ENCODE peak calls at places on chromosome 14, in four cellular contexts. One of them, this sample, is unnamed.

GRCh38 chr14:34912182-34912581 is 37.0 kb upstream of the BAZ1A start:
- DNase-seq in A549: peak
- DNase-seq in IMR-90: no peak
- DNase-seq in K562: no peak
- DNase-seq in this sample: peak

GRCh38 chr14:70934084-70934483 is 26.8 kb downstream of the PCNX1 start:
- DNase-seq in A549: no peak
- DNase-seq in IMR-90: peak
- DNase-seq in K562: no peak
- DNase-seq in this sample: no peak

GRCh38 chr14:59377485-59377884 is 87.7 kb downstream of the GPR135 start:
- DNase-seq in A549: no peak
- DNase-seq in IMR-90: no peak
- DNase-seq in K562: no peak
- DNase-seq in this sample: no peak

GRCh38 chr14:71383510-71383909 is 476.3 kb downstream of the PCNX1 start:
- DNase-seq in A549: no peak
- DNase-seq in IMR-90: no peak
- DNase-seq in K562: no peak
- DNase-seq in this sample: no peak

GRCh38 chr14:64944861-64945260 is 2.3 kb upstream of the GPX2 start:
- DNase-seq in A549: no peak
- DNase-seq in IMR-90: no peak
- DNase-seq in K562: no peak
- DNase-seq in this sample: no peak

GRCh38 chr14:101972126-101972785 is 7.9 kb downstream of the DYNC1H1 start:
- DNase-seq in A549: peak
- DNase-seq in IMR-90: peak
- DNase-seq in K562: peak
- DNase-seq in this sample: peak

GRCh38 chr14:61997146-61997545 is 234.9 kb downstream of the SNAPC1 start:
- DNase-seq in A549: no peak
- DNase-seq in IMR-90: peak
- DNase-seq in K562: no peak
- DNase-seq in this sample: no peak

GRCh38 chr14:64759555-64759938 is 55.3 kb downstream of the PLEKHG3 start:
- DNase-seq in A549: no peak
- DNase-seq in IMR-90: no peak
- DNase-seq in K562: no peak
- DNase-seq in this sample: no peak

GRCh38 chr14:50501642-50502041 is 30.7 kb downstream of the MAP4K5 start:
- DNase-seq in A549: peak
- DNase-seq in IMR-90: peak
- DNase-seq in K562: no peak
- DNase-seq in this sample: no peak

GRCh38 chr14:106185837-106186233 is 659.5 kb downstream of the TMEM121 start:
- DNase-seq in A549: no peak
- DNase-seq in IMR-90: no peak
- DNase-seq in K562: no peak
- DNase-seq in this sample: no peak

GRCh38 chr14:92929689-92930608 is 7.0 kb downstream of the CHGA start:
- DNase-seq in A549: no peak
- DNase-seq in IMR-90: no peak
- DNase-seq in K562: no peak
- DNase-seq in this sample: no peak

GRCh38 chr14:68780358-68781160 is 12.3 kb downstream of the ZFP36L1 start:
- DNase-seq in A549: peak
- DNase-seq in IMR-90: peak
- DNase-seq in K562: peak
- DNase-seq in this sample: no peak

GRCh38 chr14:36516719-36517241 is 3.3 kb downstream of the NKX2-1 start:
- DNase-seq in A549: no peak
- DNase-seq in IMR-90: no peak
- DNase-seq in K562: no peak
- DNase-seq in this sample: no peak

GRCh38 chr14:60756847-60757246 is 22.3 kb downstream of the MNAT1 start:
- DNase-seq in A549: no peak
- DNase-seq in IMR-90: peak
- DNase-seq in K562: no peak
- DNase-seq in this sample: no peak

GRCh38 chr14:98182385-98183055 is 1089.5 kb downstream of the BCL11B start:
- DNase-seq in A549: no peak
- DNase-seq in IMR-90: no peak
- DNase-seq in K562: no peak
- DNase-seq in this sample: no peak

GRCh38 chr14:66530526-66530925 is 22.6 kb downstream of the GPHN start:
- DNase-seq in A549: peak
- DNase-seq in IMR-90: no peak
- DNase-seq in K562: no peak
- DNase-seq in this sample: no peak

GRCh38 chr14:92651106-92651792 is 97.2 kb downstream of the LGMN start:
- DNase-seq in A549: no peak
- DNase-seq in IMR-90: no peak
- DNase-seq in K562: no peak
- DNase-seq in this sample: no peak

GRCh38 chr14:99350751-99351150 is 78.8 kb upstream of the BCL11B start:
- DNase-seq in A549: no peak
- DNase-seq in IMR-90: no peak
- DNase-seq in K562: no peak
- DNase-seq in this sample: no peak

GRCh38 chr14:60274448-60274847 is 25.4 kb downstream of the PPM1A start:
- DNase-seq in A549: no peak
- DNase-seq in IMR-90: no peak
- DNase-seq in K562: no peak
- DNase-seq in this sample: peak

GRCh38 chr14:52006361-52006760 is 17.0 kb downstream of the RTRAF start:
- DNase-seq in A549: no peak
- DNase-seq in IMR-90: no peak
- DNase-seq in K562: no peak
- DNase-seq in this sample: no peak

GRCh38 chr14:89619616-89620273 is 202.7 kb upstream of the FOXN3 start:
- DNase-seq in A549: no peak
- DNase-seq in IMR-90: no peak
- DNase-seq in K562: no peak
- DNase-seq in this sample: no peak

GRCh38 chr14:68952544-68953535 is 26.3 kb downstream of the ACTN1 start:
- DNase-seq in A549: no peak
- DNase-seq in IMR-90: peak
- DNase-seq in K562: no peak
- DNase-seq in this sample: no peak

GRCh38 chr14:69151458-69152180 is 1.3 kb downstream of the DCAF5 start:
- DNase-seq in A549: peak
- DNase-seq in IMR-90: peak
- DNase-seq in K562: peak
- DNase-seq in this sample: peak

GRCh38 chr14:89921896-89922548 is 32.5 kb downstream of the EFCAB11 start:
- DNase-seq in A549: no peak
- DNase-seq in IMR-90: peak
- DNase-seq in K562: no peak
- DNase-seq in this sample: no peak

GRCh38 chr14:80585506-80585835 is 356.1 kb downstream of the CEP128 start:
- DNase-seq in A549: no peak
- DNase-seq in IMR-90: no peak
- DNase-seq in K562: no peak
- DNase-seq in this sample: no peak

GRCh38 chr14:60760209-60760608 is 25.6 kb downstream of the MNAT1 start:
- DNase-seq in A549: no peak
- DNase-seq in IMR-90: no peak
- DNase-seq in K562: no peak
- DNase-seq in this sample: no peak

GRCh38 chr14:68978550-68978911 is 571 bp downstream of the ACTN1 start:
- DNase-seq in A549: no peak
- DNase-seq in IMR-90: no peak
- DNase-seq in K562: peak
- DNase-seq in this sample: no peak

GRCh38 chr14:106556665-106557289 is 1030.4 kb downstream of the TMEM121 start:
- DNase-seq in A549: peak
- DNase-seq in IMR-90: no peak
- DNase-seq in K562: peak
- DNase-seq in this sample: peak

GRCh38 chr14:64841121-64841611 is 38.5 kb downstream of the SPTB start:
- DNase-seq in A549: peak
- DNase-seq in IMR-90: peak
- DNase-seq in K562: peak
- DNase-seq in this sample: peak

GRCh38 chr14:78959674-78960264 is 789.6 kb downstream of the NRXN3 start:
- DNase-seq in A549: peak
- DNase-seq in IMR-90: peak
- DNase-seq in K562: peak
- DNase-seq in this sample: peak

GRCh38 chr14:36805116-36805515 is 143.5 kb downstream of the PAX9 start:
- DNase-seq in A549: no peak
- DNase-seq in IMR-90: no peak
- DNase-seq in K562: no peak
- DNase-seq in this sample: no peak

GRCh38 chr14:44462372-44462771 is 44.7 kb downstream of the FSCB start:
- DNase-seq in A549: no peak
- DNase-seq in IMR-90: no peak
- DNase-seq in K562: no peak
- DNase-seq in this sample: no peak

GRCh38 chr14:86604546-86604945 is 1074.6 kb downstream of the FLRT2 start:
- DNase-seq in A549: no peak
- DNase-seq in IMR-90: peak
- DNase-seq in K562: no peak
- DNase-seq in this sample: no peak

GRCh38 chr14:71523630-71524320 is 408.5 kb upstream of the RGS6 start:
- DNase-seq in A549: no peak
- DNase-seq in IMR-90: peak
- DNase-seq in K562: no peak
- DNase-seq in this sample: no peak

GRCh38 chr14:98963610-98964009 is 308.4 kb downstream of the BCL11B start:
- DNase-seq in A549: no peak
- DNase-seq in IMR-90: no peak
- DNase-seq in K562: no peak
- DNase-seq in this sample: no peak

GRCh38 chr14:24051162-24051788 is 534 bp upstream of the CARMIL3 start:
- DNase-seq in A549: no peak
- DNase-seq in IMR-90: no peak
- DNase-seq in K562: no peak
- DNase-seq in this sample: no peak
- TF ChIP-seq MAZ in A549: no peak
- TF ChIP-seq MAZ in IMR-90: no peak
- TF ChIP-seq MAZ in K562: no peak
- TF ChIP-seq MAZ in this sample: no peak

GRCh38 chr14:26960049-26960688 is 362.3 kb upstream of the NOVA1 start:
- DNase-seq in A549: no peak
- DNase-seq in IMR-90: no peak
- DNase-seq in K562: no peak
- DNase-seq in this sample: no peak

GRCh38 chr14:26966942-26967341 is 369.1 kb upstream of the NOVA1 start:
- DNase-seq in A549: peak
- DNase-seq in IMR-90: no peak
- DNase-seq in K562: no peak
- DNase-seq in this sample: no peak

GRCh38 chr14:26963696-26964095 is 365.9 kb upstream of the NOVA1 start:
- DNase-seq in A549: peak
- DNase-seq in IMR-90: no peak
- DNase-seq in K562: no peak
- DNase-seq in this sample: no peak
- TF ChIP-seq MAZ in A549: no peak
- TF ChIP-seq MAZ in IMR-90: no peak
- TF ChIP-seq MAZ in K562: no peak
- TF ChIP-seq MAZ in this sample: no peak

GRCh38 chr14:95906591-95906990 is 30.0 kb downstream of the TUNAR start:
- DNase-seq in A549: no peak
- DNase-seq in IMR-90: peak
- DNase-seq in K562: no peak
- DNase-seq in this sample: no peak

GRCh38 chr14:95915326-95915725 is 38.7 kb downstream of the TUNAR start:
- DNase-seq in A549: no peak
- DNase-seq in IMR-90: no peak
- DNase-seq in K562: no peak
- DNase-seq in this sample: no peak

GRCh38 chr14:95910628-95911027 is 34.0 kb downstream of the TUNAR start:
- DNase-seq in A549: no peak
- DNase-seq in IMR-90: no peak
- DNase-seq in K562: no peak
- DNase-seq in this sample: no peak
- TF ChIP-seq MAZ in A549: no peak
- TF ChIP-seq MAZ in IMR-90: no peak
- TF ChIP-seq MAZ in K562: no peak
- TF ChIP-seq MAZ in this sample: no peak

GRCh38 chr14:100665518-100666032 is 61.1 kb upstream of the DLK1 start:
- DNase-seq in A549: peak
- DNase-seq in IMR-90: no peak
- DNase-seq in K562: no peak
- DNase-seq in this sample: no peak
- TF ChIP-seq MAZ in A549: no peak
- TF ChIP-seq MAZ in IMR-90: no peak
- TF ChIP-seq MAZ in K562: no peak
- TF ChIP-seq MAZ in this sample: no peak

GRCh38 chr14:83042858-83043257 is 1509.2 kb upstream of the SEL1L start:
- DNase-seq in A549: no peak
- DNase-seq in IMR-90: no peak
- DNase-seq in K562: no peak
- DNase-seq in this sample: no peak

GRCh38 chr14:83044001-83044400 is 1510.3 kb upstream of the SEL1L start:
- DNase-seq in A549: no peak
- DNase-seq in IMR-90: no peak
- DNase-seq in K562: no peak
- DNase-seq in this sample: no peak

GRCh38 chr14:83053022-83053710 is 1519.5 kb upstream of the SEL1L start:
- DNase-seq in A549: no peak
- DNase-seq in IMR-90: no peak
- DNase-seq in K562: no peak
- DNase-seq in this sample: no peak

DNA sequence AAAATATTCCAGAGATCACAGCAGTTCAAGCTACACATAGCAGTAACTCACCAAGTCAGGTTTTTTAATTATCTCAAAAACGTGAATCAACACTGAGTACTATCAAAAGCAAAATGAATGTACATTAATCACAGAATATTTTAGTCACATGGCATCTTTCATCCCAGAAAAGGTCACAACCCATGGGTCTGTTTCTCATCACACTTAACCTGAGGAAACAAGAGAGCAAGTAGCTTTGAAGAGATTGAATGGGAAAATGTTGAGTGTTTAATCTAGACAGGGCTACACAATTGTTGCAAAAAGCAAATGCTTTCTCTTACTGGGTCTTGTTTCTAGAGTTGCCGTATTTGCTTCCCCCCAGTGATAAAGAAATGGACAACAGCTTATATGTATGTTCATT is 1513.8 kb upstream of the SEL1L start:
- DNase-seq in A549: no peak
- DNase-seq in IMR-90: no peak
- DNase-seq in K562: no peak
- DNase-seq in this sample: no peak
- TF ChIP-seq MAZ in A549: no peak
- TF ChIP-seq MAZ in IMR-90: no peak
- TF ChIP-seq MAZ in K562: no peak
- TF ChIP-seq MAZ in this sample: no peak